ENCODE peak calls at places on chromosomes 4 and X, in six cellular contexts. I is AG09309, T is AG10803, B is upper lobe of right lung, U is GM06990, E is LNCaP clone FGC. A is an unnamed sample.

GRCh38 chrX:107454302-107454701 is 4.8 kb downstream of the FRMPD3 start:
- DNase-seq in I (no peak), T (no peak), E (no peak), U (no peak), B (no peak), A (no peak)

GRCh38 chrX:20056704-20057103 is 60.0 kb downstream of the MAP7D2 start:
- DNase-seq in T (no peak), I (no peak), E (peak), U (no peak), B (no peak), A (no peak)

GRCh38 chr4:11843340-11843739 is 414.6 kb upstream of the HS3ST1 start:
- DNase-seq in E (no peak), U (no peak), T (no peak), I (no peak), B (no peak), A (no peak)

GRCh38 chrX:119041175-119041574 is 31.6 kb upstream of the CT47C1 start:
- DNase-seq in I (peak), U (no peak), T (peak), B (no peak), E (no peak), A (peak)

GRCh38 chr4:32462944-32463343 is 1742.8 kb downstream of the PCDH7 start:
- DNase-seq in T (peak), U (no peak), I (no peak), B (no peak), E (no peak), A (no peak)

GRCh38 chr4:4327652-4328121 is 37.6 kb downstream of the ZBTB49 start:
- DNase-seq in E (no peak), T (peak), B (peak), I (no peak), U (no peak), A (no peak)

GRCh38 chrX:101079736-101080135 is 1.1 kb downstream of the TMEM35A start:
- DNase-seq in E (no peak), U (no peak), I (no peak), T (no peak), B (no peak), A (no peak)

GRCh38 chrX:10833299-10834169 is 213.1 kb upstream of the MID1 start:
- DNase-seq in B (peak), E (peak), I (no peak), T (peak), U (no peak), A (no peak)

GRCh38 chrX:11393949-11394654 is 100.9 kb downstream of the AMELX start:
- DNase-seq in I (no peak), T (no peak), B (no peak), U (no peak), E (no peak), A (no peak)

GRCh38 chrX:9829308-9830267 is 43.4 kb downstream of the SHROOM2 start:
- DNase-seq in E (no peak), T (no peak), B (no peak), U (peak), I (peak), A (peak)

GRCh38 chr4:184540307-184540706 is 66.0 kb upstream of the IRF2 start:
- DNase-seq in U (no peak), T (no peak), B (no peak), E (no peak), I (no peak), A (no peak)

GRCh38 chr4:37454263-37454800 is 209.8 kb downstream of the NWD2 start:
- DNase-seq in E (no peak), U (no peak), T (no peak), I (no peak), B (no peak), A (no peak)

GRCh38 chr4:135277116-135277979 is 1075.8 kb upstream of the PABPC4L start:
- DNase-seq in B (no peak), I (peak), U (no peak), E (no peak), T (no peak), A (peak)

GRCh38 chr4:135277980-135278315 is 1076.4 kb upstream of the PABPC4L start:
- DNase-seq in I (no peak), U (no peak), B (no peak), E (no peak), T (no peak), A (no peak)

GRCh38 chr4:135283934-135284333 is 1082.3 kb upstream of the PABPC4L start:
- DNase-seq in T (no peak), E (no peak), I (no peak), U (no peak), B (no peak), A (no peak)

GRCh38 chr4:135281230-135281629 is 1079.6 kb upstream of the PABPC4L start:
- DNase-seq in I (no peak), T (no peak), U (no peak), B (no peak), E (no peak), A (peak)
- TF ChIP-seq CTCF in I (no peak), T (no peak), U (no peak), B (no peak), E (no peak), A (no peak)

GRCh38 chrX:1334854-1335253 is 1.7 kb upstream of the IL3RA start:
- DNase-seq in B (no peak), T (no peak), U (no peak), I (no peak), E (no peak), A (no peak)

GRCh38 chrX:1330605-1331004 is 6.0 kb upstream of the IL3RA start:
- DNase-seq in B (no peak), U (peak), T (no peak), E (no peak), I (no peak), A (no peak)

GRCh38 chrX:1341531-1342179 is 5.1 kb downstream of the IL3RA start:
- DNase-seq in T (no peak), B (no peak), I (no peak), U (no peak), E (no peak), A (no peak)

GRCh38 chrX:1336331-1337143 is at the start of gene IL3RA:
- DNase-seq in T (peak), U (peak), I (no peak), E (no peak), B (no peak), A (no peak)
- H3K4me3 ChIP-seq in T (peak), U (peak), I (peak), E (no peak), B (peak), A (no peak)

GRCh38 chrX:73289039-73289438 is 74.4 kb upstream of the NAP1L2 start:
- DNase-seq in B (no peak), U (no peak), I (no peak), E (no peak), T (no peak), A (no peak)
- TF ChIP-seq CTCF in B (no peak), U (no peak), I (peak), E (peak), T (no peak), A (no peak)

DNA sequence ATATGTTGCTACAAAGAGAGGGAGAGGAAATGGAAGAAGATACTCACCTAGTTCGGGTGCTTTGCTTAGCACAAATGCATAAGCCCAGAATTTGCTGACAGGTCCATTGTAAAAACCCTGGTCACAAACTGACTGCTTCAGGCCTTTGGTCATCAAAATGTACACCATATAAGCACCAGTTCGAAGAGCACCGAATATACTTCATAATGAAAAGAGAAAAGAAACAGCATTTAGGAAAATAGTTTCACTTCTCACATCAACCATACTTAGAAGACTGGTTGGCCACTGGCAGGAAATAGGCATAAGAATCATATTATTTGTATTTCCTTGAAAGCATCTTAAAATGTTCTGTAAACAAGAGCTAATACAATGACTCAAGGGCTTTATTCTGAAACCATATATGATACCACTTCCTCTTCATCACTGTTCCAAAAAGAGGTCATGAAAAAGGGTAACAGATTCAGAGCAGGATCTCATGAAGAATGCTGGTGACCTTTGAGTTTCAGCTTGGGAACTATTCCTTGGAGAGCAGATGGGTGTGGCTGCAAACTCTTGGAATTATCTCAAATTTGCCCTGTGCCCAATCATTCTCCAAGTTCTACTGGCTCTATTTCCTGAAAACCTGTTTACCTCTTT is 138.7 kb downstream of the ELOVL6 start:
- DNase-seq in U (peak), E (peak), T (peak), B (no peak), I (no peak), A (no peak)
- H3K4me3 ChIP-seq in U (no peak), E (no peak), T (no peak), B (no peak), I (no peak), A (no peak)

DNA sequence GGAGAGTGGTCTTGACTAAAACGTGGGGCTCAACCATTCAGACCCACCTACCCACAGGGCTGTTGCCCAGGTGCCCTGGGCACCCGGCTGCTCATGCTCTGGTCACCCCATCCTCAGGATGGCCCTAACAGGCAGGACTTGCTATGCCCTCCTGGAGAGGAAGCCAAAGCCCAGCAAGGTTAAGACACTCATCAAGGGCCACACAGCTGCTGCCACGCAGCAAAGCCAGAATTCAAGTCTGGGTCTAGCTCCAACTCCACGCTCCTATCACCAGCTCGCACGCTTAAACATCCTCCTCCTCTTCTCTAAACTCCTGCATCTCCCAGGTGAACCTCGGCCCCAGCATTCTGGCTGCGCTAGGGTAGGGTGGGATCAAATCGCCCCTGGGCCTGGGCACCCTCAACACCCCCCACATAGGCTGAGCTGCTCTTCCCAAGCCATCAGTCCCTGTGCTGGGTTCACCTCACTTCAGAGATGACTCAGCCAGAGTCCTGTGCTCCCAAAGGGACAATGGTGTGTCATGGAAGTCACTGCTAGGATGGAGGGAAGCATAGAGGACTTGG is 54.1 kb downstream of the PPP2R2C start:
- DNase-seq in U (no peak), I (no peak), T (no peak), B (peak), E (no peak), A (no peak)
- TF ChIP-seq CTCF in U (no peak), I (no peak), T (no peak), B (no peak), E (no peak), A (no peak)

GRCh38 chr4:89681219-89681618 is 155.7 kb downstream of the SNCA start:
- DNase-seq in E (peak), I (no peak), T (no peak), U (no peak), B (no peak), A (no peak)
- H3K4me3 ChIP-seq in E (peak), I (no peak), T (no peak), U (no peak), B (no peak), A (no peak)

GRCh38 chr4:167541286-167541685 is 307.0 kb upstream of the SPOCK3 start:
- DNase-seq in E (no peak), T (no peak), U (no peak), I (no peak), B (no peak), A (no peak)

DNA sequence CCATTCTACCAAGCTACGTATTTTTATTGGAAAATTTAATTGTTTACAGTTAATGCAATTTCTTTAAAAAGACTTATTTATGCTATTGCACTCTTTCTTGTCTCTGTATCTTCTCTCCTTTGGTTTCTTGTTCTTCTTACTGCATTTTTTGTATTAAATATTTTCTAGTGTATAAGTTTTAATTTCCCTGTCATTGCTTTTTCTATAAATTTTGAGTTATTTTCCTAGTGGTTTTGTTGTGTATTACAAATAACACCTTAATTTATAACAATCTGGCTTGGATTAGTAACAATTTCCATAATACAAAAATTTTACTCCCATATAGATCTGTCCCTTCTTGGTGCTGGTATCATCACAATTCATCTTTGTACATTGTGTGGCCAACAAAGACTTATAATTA is 303.5 kb upstream of the SPOCK3 start:
- DNase-seq in E (no peak), I (no peak), B (no peak), T (no peak), U (no peak), A (no peak)
- TF ChIP-seq CTCF in E (no peak), I (no peak), B (no peak), T (no peak), U (no peak), A (no peak)